ENCODE peak calls at places on chromosome 20, in four cellular contexts. U, Q, K and A are unnamed samples.

GRCh38 chr20:62219992-62220665 is at the start of gene HRH3:
- DNase-seq in K (peak), Q (no peak), U (peak), A (peak)

GRCh38 chr20:35166242-35166830 is 5.5 kb upstream of the PROCR start:
- DNase-seq in K (peak), U (no peak), Q (peak), A (peak)

GRCh38 chr20:31712112-31712553 is 10.5 kb downstream of the BCL2L1 start:
- DNase-seq in U (no peak), Q (peak), K (peak), A (peak)

GRCh38 chr20:4434681-4435080 is 287.0 kb upstream of the PRND start:
- DNase-seq in Q (no peak), U (no peak), K (no peak), A (no peak)

GRCh38 chr20:63035284-63036185 is 28.8 kb upstream of the BHLHE23 start:
- DNase-seq in U (no peak), Q (no peak), K (no peak), A (no peak)

GRCh38 chr20:39839406-39840119 is 849.5 kb downstream of the MAFB start:
- DNase-seq in Q (no peak), U (no peak), K (no peak), A (no peak)

GRCh38 chr20:52096117-52096516 is 95.5 kb downstream of the ZFP64 start:
- DNase-seq in U (no peak), Q (no peak), K (no peak), A (no peak)

GRCh38 chr20:60046011-60046413 is 87.8 kb downstream of the CDH26 start:
- DNase-seq in Q (no peak), U (no peak), K (no peak), A (no peak)

DNA sequence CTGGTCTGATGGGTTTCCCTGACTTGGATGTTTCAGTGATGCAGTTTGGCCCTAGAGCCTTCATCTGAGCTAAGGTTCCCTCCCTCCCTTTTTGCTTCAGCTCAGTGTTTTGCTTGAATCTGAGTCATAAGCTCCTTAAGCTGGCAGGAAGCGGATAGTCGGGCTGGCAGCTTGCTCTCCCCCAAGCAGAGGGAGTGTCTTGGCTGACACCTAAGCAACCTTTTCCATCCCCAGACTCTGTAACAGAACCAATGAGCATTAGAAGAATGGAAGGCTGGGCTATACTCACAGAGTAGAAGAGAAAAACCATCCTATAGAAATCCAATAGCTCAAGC is 98.3 kb downstream of the HAO1 start:
- DNase-seq in K (peak), U (no peak), Q (peak), A (peak)
- H3K27ac ChIP-seq in K (no peak), U (no peak), Q (peak), A (no peak)

GRCh38 chr20:19654906-19655305 is 103.2 kb upstream of the RIN2 start:
- DNase-seq in K (no peak), U (no peak), Q (no peak), A (no peak)

GRCh38 chr20:19661717-19662637 is 96.1 kb upstream of the RIN2 start:
- DNase-seq in K (peak), Q (peak), U (peak), A (peak)

GRCh38 chr20:19660808-19661378 is 97.2 kb upstream of the RIN2 start:
- DNase-seq in K (no peak), Q (no peak), U (no peak), A (no peak)

GRCh38 chr20:19659468-19659867 is 98.6 kb upstream of the RIN2 start:
- DNase-seq in U (no peak), Q (no peak), K (no peak), A (no peak)

DNA sequence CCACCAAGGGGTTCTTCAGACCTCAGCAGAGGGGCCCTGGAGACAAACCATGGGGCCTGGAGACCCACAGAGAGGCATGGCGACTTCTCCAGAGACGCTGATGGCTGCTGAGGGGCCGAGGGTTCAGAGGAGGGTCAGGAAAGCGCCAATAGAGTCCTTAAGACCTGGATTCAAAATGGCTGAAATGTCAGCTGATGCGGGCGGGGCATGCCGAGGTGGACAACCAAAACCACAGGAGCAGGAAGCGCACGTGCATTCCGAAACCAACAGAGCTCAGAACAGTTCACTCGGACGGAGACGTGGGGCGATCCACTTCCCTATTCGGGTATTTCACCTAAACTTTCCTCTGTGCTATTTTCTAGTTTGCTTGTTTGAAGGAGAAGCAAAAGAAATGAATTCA is 99.9 kb upstream of the RIN2 start:
- DNase-seq in Q (no peak), K (no peak), U (no peak), A (no peak)
- H3K4me3 ChIP-seq in Q (no peak), K (no peak), U (no peak), A (no peak)

GRCh38 chr20:47297746-47298145 is 58.8 kb downstream of the ZMYND8 start:
- DNase-seq in U (no peak), K (no peak), Q (no peak), A (no peak)
- H3K27ac ChIP-seq in U (no peak), K (no peak), Q (no peak), A (no peak)

DNA sequence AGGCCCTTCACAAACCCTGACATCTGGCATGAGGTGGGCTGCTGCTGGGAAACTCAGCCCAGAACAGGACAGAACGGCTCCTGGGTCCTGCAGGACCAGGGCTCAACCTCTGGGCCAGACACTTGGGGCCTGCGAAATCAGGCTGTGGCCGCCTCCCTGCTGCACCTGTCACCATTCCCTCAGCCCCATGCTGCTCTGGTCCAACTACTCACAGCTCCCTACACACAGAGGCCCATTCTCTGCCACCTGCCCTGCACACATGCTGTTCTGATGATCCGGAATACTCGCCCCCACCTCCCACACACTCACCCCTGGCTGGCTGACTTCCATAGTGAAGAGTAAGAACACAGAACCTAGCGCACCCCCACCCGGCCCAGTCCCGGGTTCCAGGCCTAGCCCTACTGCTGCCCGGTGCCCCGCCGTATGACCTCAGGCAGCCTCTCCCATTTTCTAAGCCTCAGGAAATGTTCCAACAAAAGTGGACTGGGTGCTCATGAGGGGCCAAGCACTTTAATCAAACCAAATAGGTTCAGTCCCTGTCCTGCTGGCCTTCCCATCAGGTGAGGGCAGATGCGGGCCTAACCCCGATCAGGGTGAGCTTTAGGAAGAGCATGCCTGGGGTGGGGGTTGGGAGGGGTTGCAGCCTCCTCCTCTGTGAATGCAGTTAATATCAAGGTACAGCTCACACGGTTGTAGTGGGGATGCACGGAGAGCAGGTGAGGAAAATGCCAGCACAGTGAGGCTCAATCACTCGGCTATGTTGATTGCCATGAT is 3.9 kb downstream of the PEDS1 start:
- DNase-seq in U (no peak), Q (no peak), K (no peak), A (no peak)
- H3K4me3 ChIP-seq in U (no peak), Q (no peak), K (no peak), A (no peak)

DNA sequence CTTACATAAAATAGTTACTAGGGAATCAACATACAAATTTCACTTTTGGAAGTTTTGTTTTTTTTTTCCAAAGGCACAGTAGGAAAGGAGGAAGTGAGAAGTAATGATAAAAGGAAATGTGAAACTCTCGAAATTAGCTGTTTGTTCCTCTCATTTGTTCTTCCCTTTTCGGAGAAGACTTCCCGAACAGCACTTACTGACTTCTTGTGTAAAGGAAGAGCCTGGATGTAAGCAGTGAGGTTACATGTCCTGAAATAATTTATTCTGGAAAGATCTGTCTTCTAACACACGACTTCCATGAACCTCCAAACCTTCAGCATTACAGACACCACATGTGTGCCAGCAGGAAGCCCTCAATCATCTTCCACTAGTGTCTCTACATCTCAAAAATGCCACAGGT is 59.1 kb downstream of the KIF16B start:
- DNase-seq in U (no peak), Q (no peak), K (no peak), A (no peak)
- H3K27ac ChIP-seq in U (no peak), Q (no peak), K (no peak), A (no peak)

DNA sequence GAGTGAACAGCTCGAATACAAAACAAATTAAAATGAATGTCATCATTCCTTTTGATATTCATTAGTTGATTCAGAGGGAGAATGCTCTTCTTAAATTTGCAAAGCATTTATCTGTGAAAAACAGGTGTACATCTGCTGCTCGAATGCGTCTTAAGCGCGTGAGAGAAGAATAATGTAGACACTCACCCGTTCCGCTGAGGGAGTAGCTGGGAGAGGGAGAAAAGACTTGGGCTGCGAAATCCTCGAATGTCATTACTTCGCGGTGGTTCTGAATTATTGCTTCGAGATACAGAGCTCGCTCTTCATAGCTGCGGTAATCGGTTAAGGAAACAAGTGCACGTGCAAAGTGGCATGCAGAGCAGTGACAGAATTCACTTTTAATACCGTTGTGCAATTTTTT is 43.9 kb downstream of the INSM1 start:
- DNase-seq in U (no peak), Q (no peak), K (no peak), A (no peak)
- H3K4me3 ChIP-seq in U (no peak), Q (no peak), K (no peak), A (no peak)

GRCh38 chr20:41654884-41655283 is 36.7 kb upstream of the CHD6 start:
- DNase-seq in K (peak), U (no peak), Q (no peak), A (no peak)

GRCh38 chr20:41645372-41645771 is 27.2 kb upstream of the CHD6 start:
- DNase-seq in K (no peak), U (no peak), Q (no peak), A (no peak)

GRCh38 chr20:41654292-41654691 is 36.1 kb upstream of the CHD6 start:
- DNase-seq in U (no peak), K (no peak), Q (no peak), A (no peak)

GRCh38 chr20:41649489-41649888 is 31.3 kb upstream of the CHD6 start:
- DNase-seq in U (no peak), Q (no peak), K (no peak), A (no peak)

GRCh38 chr20:41650221-41650948 is 32.2 kb upstream of the CHD6 start:
- DNase-seq in Q (no peak), K (no peak), U (no peak), A (no peak)
- H3K27ac ChIP-seq in Q (no peak), K (no peak), U (no peak), A (no peak)

DNA sequence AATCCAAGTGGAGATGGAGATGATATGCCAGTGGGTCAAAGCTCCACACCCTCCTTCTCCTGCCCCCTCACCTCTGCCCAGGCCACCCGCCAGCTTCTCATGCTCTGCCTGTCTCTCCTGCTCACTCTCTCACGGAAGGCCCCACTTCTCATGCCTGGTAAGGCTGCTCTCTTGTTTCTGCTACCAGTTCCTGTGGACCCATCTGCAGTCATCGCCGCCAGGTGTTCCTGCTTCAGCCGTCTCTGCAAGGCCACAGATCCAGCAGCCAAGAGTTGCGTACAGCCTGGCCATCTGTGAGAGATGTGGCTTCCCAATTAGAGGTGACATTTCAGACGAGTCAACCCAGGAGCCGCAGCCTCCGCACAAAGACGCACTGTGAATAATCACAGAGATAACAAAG is 40.8 kb upstream of the NXT1 start:
- DNase-seq in K (no peak), U (no peak), Q (no peak), A (no peak)
- H3K4me3 ChIP-seq in K (no peak), U (no peak), Q (no peak), A (no peak)

GRCh38 chr20:47348539-47349142 is 7.9 kb downstream of the ZMYND8 start:
- DNase-seq in Q (no peak), U (no peak), K (no peak), A (no peak)
- H3K27ac ChIP-seq in Q (peak), U (no peak), K (peak), A (peak)

GRCh38 chr20:36830791-36831691 is 44.9 kb upstream of the TLDC2 start:
- DNase-seq in Q (peak), U (no peak), K (peak), A (peak)
- H3K4me3 ChIP-seq in Q (no peak), U (no peak), K (no peak), A (no peak)